ENCODE peak calls at places on chromosomes 6 and 20, in eight cellular contexts. E is activated naive CD8-positive, alpha-beta T cell treated with anti-CD3 and anti-CD28 coated beads, Interleukin-2, amount 50 U/mL, for 24 hours; K is right cardiac atrium; R is MG63; A is ACHN; W is WTC11; P is ascending aorta; B is Right ventricle myocardium inferior. X is an unnamed sample.

GRCh38 chr6:25750911-25751310 is 3.6 kb upstream of the SLC17A4 start:
- DNase-seq in P (no peak), A (no peak), R (no peak), E (no peak), K (no peak), W (no peak), B (no peak), X (no peak)

GRCh38 chr20:25009218-25010145 is 16.9 kb upstream of the APMAP start:
- DNase-seq in W (no peak), P (no peak), R (no peak), B (no peak), E (no peak), A (no peak), K (peak; percentile 75), X (no peak)

GRCh38 chr6:81842254-81842653 is 89.8 kb upstream of the TENT5A start:
- DNase-seq in P (no peak), E (no peak), R (no peak), K (no peak), A (no peak), B (no peak), W (no peak), X (no peak)

GRCh38 chr20:43840382-43841070 is 74.1 kb upstream of the TOX2 start:
- DNase-seq in B (no peak), R (peak; percentile 29), K (no peak), E (peak; percentile 42), A (peak; percentile 24), W (peak; percentile 52), P (no peak), X (no peak)

GRCh38 chr6:36083446-36083845 is 46.9 kb upstream of the MAPK13 start:
- DNase-seq in B (no peak), A (no peak), K (no peak), R (no peak), E (no peak), P (no peak), W (no peak), X (no peak)

GRCh38 chr6:45838486-45838885 is 177.2 kb downstream of the CLIC5 start:
- DNase-seq in E (no peak), B (no peak), A (no peak), R (no peak), W (no peak), K (no peak), P (no peak), X (no peak)

GRCh38 chr6:11126876-11127275 is 15.4 kb upstream of the ERVFRD-1 start:
- DNase-seq in A (no peak), K (no peak), W (no peak), P (no peak), E (no peak), B (no peak), R (no peak), X (no peak)

GRCh38 chr6:158999154-158999668 is 791 bp downstream of the RSPH3 start:
- DNase-seq in A (peak; percentile 28), P (no peak), E (no peak), K (no peak), R (no peak), W (no peak), B (no peak), X (no peak)

GRCh38 chr6:108180776-108181175 is 15.0 kb downstream of the NR2E1 start:
- DNase-seq in W (no peak), R (no peak), B (no peak), E (no peak), K (no peak), A (no peak), P (no peak), X (no peak)

GRCh38 chr6:130575971-130576370 is 210.2 kb downstream of the TMEM200A start:
- DNase-seq in A (no peak), B (no peak), P (no peak), K (no peak), R (no peak), W (no peak), E (peak; percentile 46), X (no peak)

GRCh38 chr20:3222635-3223600 is 13.6 kb downstream of the ITPA start:
- DNase-seq in W (no peak), K (no peak), E (peak; percentile 30), B (peak; percentile 72), R (no peak), A (no peak), P (no peak), X (no peak)

GRCh38 chr20:20003088-20003954 is 13.8 kb upstream of the NAA20 start:
- DNase-seq in R (no peak), P (peak; percentile 39), K (peak; percentile 72), A (no peak), E (peak; percentile 23), W (no peak), B (no peak), X (no peak)

GRCh38 chr6:80728830-80729229 is 622.4 kb downstream of the BCKDHB start:
- DNase-seq in W (no peak), R (no peak), P (no peak), K (no peak), E (no peak), A (no peak), B (no peak), X (no peak)

GRCh38 chr6:33696538-33697518 is 14.7 kb downstream of the UQCC2 start:
- DNase-seq in A (no peak), R (peak; percentile 88), B (no peak), E (no peak), W (no peak), K (peak; percentile 89), P (no peak), X (no peak)

GRCh38 chr6:144327081-144327480 is 41.9 kb downstream of the UTRN start:
- DNase-seq in W (no peak), A (no peak), K (no peak), E (no peak), P (no peak), B (no peak), R (no peak), X (no peak)

GRCh38 chr6:31597006-31597405 is 4.2 kb upstream of the NCR3 start:
- DNase-seq in E (peak; percentile 31), P (no peak), W (no peak), B (no peak), R (no peak), K (no peak), A (peak; percentile 41), X (no peak)

GRCh38 chr6:53437557-53438202 is 88.9 kb upstream of the ELOVL5 start:
- DNase-seq in W (peak; percentile 33), P (no peak), B (no peak), E (peak; percentile 17), K (no peak), A (peak; percentile 76), R (peak; percentile 46), X (no peak)

GRCh38 chr6:26025047-26025893 is 62.0 kb upstream of the HFE start:
- DNase-seq in E (no peak), B (no peak), A (peak; percentile 76), P (no peak), R (no peak), K (peak; percentile 61), W (no peak), X (no peak)

GRCh38 chr20:57918546-57918945 is 208.7 kb upstream of the PMEPA1 start:
- DNase-seq in B (no peak), K (no peak), R (no peak), A (no peak), E (no peak), W (no peak), P (no peak), X (no peak)

GRCh38 chr6:163170294-163170883 is 244.1 kb upstream of the QKI start:
- DNase-seq in K (no peak), P (no peak), R (peak; percentile 10), W (peak; percentile 52), A (peak; percentile 11), B (no peak), E (peak; percentile 32), X (no peak)

GRCh38 chr6:105608711-105609374 is 206.0 kb upstream of the PREP start:
- DNase-seq in E (no peak), P (no peak), A (no peak), K (no peak), W (no peak), R (peak; percentile 44), B (no peak), X (no peak)

GRCh38 chr6:89035252-89036106 is 45.1 kb upstream of the PNRC1 start:
- DNase-seq in B (peak; percentile 81), K (peak; percentile 93), A (peak; percentile 78), E (no peak), P (peak; percentile 78), R (peak; percentile 96), W (no peak), X (peak; percentile 84)

GRCh38 chr6:12342664-12343063 is 52.5 kb downstream of the EDN1 start:
- DNase-seq in R (no peak), A (no peak), B (no peak), K (no peak), E (no peak), W (no peak), P (no peak), X (no peak)

GRCh38 chr6:72941751-72942150 is 283.5 kb downstream of the KHDC1L start:
- DNase-seq in B (no peak), P (no peak), K (no peak), E (no peak), R (no peak), W (no peak), A (no peak), X (no peak)

GRCh38 chr20:19785173-19785799 is 27.2 kb downstream of the RIN2 start:
- DNase-seq in W (no peak), K (no peak), A (peak; percentile 12), P (no peak), B (no peak), R (no peak), E (no peak), X (no peak)

X was measured in thoracic aorta.